ENCODE peak calls at places on chromosomes 13 and 19, in seven cellular contexts. One of them, this sample, is unnamed.

GRCh38 chr19:10646781-10647180 is 7.4 kb upstream of the ILF3 start:
- DNase-seq in cardiac muscle cell: no peak
- DNase-seq in GM13977: no peak
- DNase-seq in type B pancreatic cell: no peak
- DNase-seq in heart right ventricle: no peak
- DNase-seq in AG10803: no peak
- DNase-seq in BJ: no peak
- DNase-seq in this sample: no peak

GRCh38 chr19:55385749-55386514 is at the start of gene RPL28:
- DNase-seq in type B pancreatic cell: peak; percentile 98
- DNase-seq in AG10803: peak; percentile 96
- DNase-seq in BJ: peak; percentile 89
- DNase-seq in heart right ventricle: peak; percentile 97
- DNase-seq in GM13977: peak; percentile 98
- DNase-seq in cardiac muscle cell: peak; percentile 98
- DNase-seq in this sample: peak; percentile 98

GRCh38 chr13:20191902-20192469 is 752 bp downstream of the GJB2 start:
- DNase-seq in AG10803: no peak
- DNase-seq in heart right ventricle: no peak
- DNase-seq in type B pancreatic cell: no peak
- DNase-seq in GM13977: peak; percentile 49
- DNase-seq in cardiac muscle cell: no peak
- DNase-seq in BJ: no peak
- DNase-seq in this sample: no peak

GRCh38 chr19:48746120-48746519 is 589 bp downstream of the IZUMO1 start:
- DNase-seq in heart right ventricle: no peak
- DNase-seq in BJ: no peak
- DNase-seq in type B pancreatic cell: no peak
- DNase-seq in AG10803: no peak
- DNase-seq in GM13977: no peak
- DNase-seq in cardiac muscle cell: no peak
- DNase-seq in this sample: no peak

GRCh38 chr19:55454787-55455243 is 6.6 kb downstream of the ISOC2 start:
- DNase-seq in GM13977: peak; percentile 75
- DNase-seq in AG10803: peak; percentile 26
- DNase-seq in cardiac muscle cell: peak; percentile 54
- DNase-seq in heart right ventricle: peak; percentile 43
- DNase-seq in BJ: no peak
- DNase-seq in type B pancreatic cell: no peak
- DNase-seq in this sample: peak; percentile 38

GRCh38 chr13:98565726-98566577 is 11.0 kb downstream of the STK24 start:
- DNase-seq in heart right ventricle: peak; percentile 55
- DNase-seq in cardiac muscle cell: no peak
- DNase-seq in type B pancreatic cell: no peak
- DNase-seq in AG10803: no peak
- DNase-seq in GM13977: no peak
- DNase-seq in BJ: no peak
- DNase-seq in this sample: peak; percentile 65

GRCh38 chr19:6838062-6838655 is 49.2 kb upstream of the ADGRE1 start:
- DNase-seq in type B pancreatic cell: no peak
- DNase-seq in GM13977: no peak
- DNase-seq in BJ: no peak
- DNase-seq in AG10803: no peak
- DNase-seq in heart right ventricle: no peak
- DNase-seq in cardiac muscle cell: no peak
- DNase-seq in this sample: no peak

GRCh38 chr13:29886446-29886845 is 36.0 kb upstream of the UBL3 start:
- DNase-seq in cardiac muscle cell: no peak
- DNase-seq in type B pancreatic cell: no peak
- DNase-seq in AG10803: no peak
- DNase-seq in heart right ventricle: no peak
- DNase-seq in BJ: no peak
- DNase-seq in GM13977: no peak
- DNase-seq in this sample: no peak

GRCh38 chr19:2164020-2164988 is 571 bp downstream of the DOT1L start:
- DNase-seq in cardiac muscle cell: peak; percentile 48
- DNase-seq in AG10803: no peak
- DNase-seq in type B pancreatic cell: no peak
- DNase-seq in heart right ventricle: no peak
- DNase-seq in GM13977: no peak
- DNase-seq in BJ: no peak
- DNase-seq in this sample: no peak

GRCh38 chr19:50851620-50852019 is 3.1 kb upstream of the KLK3 start:
- DNase-seq in cardiac muscle cell: no peak
- DNase-seq in type B pancreatic cell: no peak
- DNase-seq in AG10803: no peak
- DNase-seq in GM13977: no peak
- DNase-seq in heart right ventricle: no peak
- DNase-seq in BJ: no peak
- DNase-seq in this sample: no peak

GRCh38 chr13:22278336-22278929 is 607.6 kb downstream of the FGF9 start:
- DNase-seq in GM13977: peak; percentile 33
- DNase-seq in BJ: no peak
- DNase-seq in cardiac muscle cell: peak; percentile 57
- DNase-seq in AG10803: peak; percentile 42
- DNase-seq in heart right ventricle: peak; percentile 17
- DNase-seq in type B pancreatic cell: no peak
- DNase-seq in this sample: peak; percentile 80
- TF ChIP-seq CTCF in GM13977: peak; percentile 63
- TF ChIP-seq CTCF in BJ: peak; percentile 37
- TF ChIP-seq CTCF in cardiac muscle cell: peak; percentile 5
- TF ChIP-seq CTCF in AG10803: peak; percentile 57
- TF ChIP-seq CTCF in heart right ventricle: peak; percentile 37
- TF ChIP-seq CTCF in type B pancreatic cell: peak; percentile 72
- TF ChIP-seq CTCF in this sample: peak; percentile 36

DNA sequence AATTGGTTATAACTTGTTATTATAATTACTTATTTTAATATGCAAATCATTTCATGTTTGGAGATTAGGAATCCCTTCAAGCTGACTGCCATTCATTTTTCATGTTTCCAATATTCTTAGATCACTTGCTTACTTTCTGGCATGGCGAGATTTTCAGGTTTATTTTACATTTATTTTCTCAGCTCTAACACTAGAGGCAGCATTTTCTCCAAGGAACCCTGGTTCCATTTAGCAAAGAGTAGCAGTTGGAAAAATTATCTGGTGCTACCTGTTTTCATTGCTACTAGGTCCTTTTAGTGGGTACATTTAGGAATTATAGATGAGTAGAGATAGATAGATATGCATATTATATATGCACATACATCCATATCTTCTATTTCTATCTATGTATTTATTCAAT is 90.9 kb upstream of the TRPC4 start:
- DNase-seq in heart right ventricle: no peak
- DNase-seq in BJ: no peak
- DNase-seq in type B pancreatic cell: no peak
- DNase-seq in cardiac muscle cell: no peak
- DNase-seq in AG10803: no peak
- DNase-seq in GM13977: no peak
- DNase-seq in this sample: no peak
- TF ChIP-seq CTCF in heart right ventricle: no peak
- TF ChIP-seq CTCF in BJ: peak; percentile 29
- TF ChIP-seq CTCF in type B pancreatic cell: peak; percentile 58
- TF ChIP-seq CTCF in cardiac muscle cell: peak; percentile 31
- TF ChIP-seq CTCF in AG10803: peak; percentile 40
- TF ChIP-seq CTCF in GM13977: no peak
- TF ChIP-seq CTCF in this sample: no peak

GRCh38 chr13:52845766-52846566 is 2.5 kb downstream of the PCDH8 start:
- DNase-seq in GM13977: peak; percentile 73
- DNase-seq in type B pancreatic cell: peak; percentile 78
- DNase-seq in AG10803: no peak
- DNase-seq in heart right ventricle: peak; percentile 21
- DNase-seq in cardiac muscle cell: peak; percentile 36
- DNase-seq in BJ: no peak
- DNase-seq in this sample: peak; percentile 12

GRCh38 chr13:52845334-52845761 is 3.1 kb downstream of the PCDH8 start:
- DNase-seq in cardiac muscle cell: peak; percentile 47
- DNase-seq in type B pancreatic cell: no peak
- DNase-seq in BJ: no peak
- DNase-seq in AG10803: no peak
- DNase-seq in heart right ventricle: no peak
- DNase-seq in GM13977: peak; percentile 38
- DNase-seq in this sample: no peak

GRCh38 chr13:52847322-52847681 is 1.1 kb downstream of the PCDH8 start:
- DNase-seq in GM13977: no peak
- DNase-seq in heart right ventricle: no peak
- DNase-seq in cardiac muscle cell: no peak
- DNase-seq in BJ: no peak
- DNase-seq in AG10803: no peak
- DNase-seq in type B pancreatic cell: no peak
- DNase-seq in this sample: no peak

GRCh38 chr13:52847682-52848432 is 583 bp downstream of the PCDH8 start:
- DNase-seq in heart right ventricle: no peak
- DNase-seq in AG10803: no peak
- DNase-seq in type B pancreatic cell: no peak
- DNase-seq in GM13977: peak; percentile 31
- DNase-seq in cardiac muscle cell: no peak
- DNase-seq in BJ: no peak
- DNase-seq in this sample: no peak

DNA sequence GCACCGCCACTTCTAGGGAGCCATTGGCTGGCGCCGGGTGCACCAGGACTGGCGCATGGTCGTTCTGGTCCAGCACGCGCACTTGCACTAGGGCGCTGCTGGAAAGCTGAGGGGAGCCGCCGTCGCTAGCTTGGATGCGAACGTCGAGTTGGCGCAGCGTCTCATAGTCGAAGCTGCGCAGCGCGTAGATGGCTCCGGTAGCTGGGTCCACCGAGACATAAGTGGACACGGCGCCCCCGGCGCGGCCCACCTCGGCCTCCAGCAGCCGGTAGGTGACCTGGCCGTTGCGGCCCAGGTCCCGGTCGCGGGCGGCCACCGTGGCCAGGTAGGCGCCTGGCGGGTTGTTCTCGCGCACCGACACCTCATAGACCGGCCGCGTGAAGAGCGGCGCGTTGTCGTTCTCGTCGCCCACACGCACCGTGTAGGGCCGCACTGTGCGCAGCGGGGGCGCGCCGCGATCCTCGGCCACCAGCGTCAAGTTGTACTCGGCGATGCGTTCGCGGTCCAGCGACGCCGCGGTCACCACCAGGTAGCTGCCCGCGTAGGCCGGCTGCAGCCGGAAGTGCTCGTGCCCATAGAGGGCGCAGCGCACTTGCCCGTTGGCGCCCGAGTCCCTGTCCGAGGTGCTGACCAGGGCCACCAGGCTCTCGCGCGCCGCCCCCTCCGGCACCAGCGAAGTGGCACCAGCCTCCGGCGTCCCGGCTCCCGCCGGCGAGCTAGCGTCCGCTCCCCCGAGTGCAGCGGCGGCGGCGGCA is 1.7 kb downstream of the PCDH8 start:
- DNase-seq in GM13977: peak; percentile 59
- DNase-seq in BJ: no peak
- DNase-seq in type B pancreatic cell: peak; percentile 87
- DNase-seq in AG10803: peak; percentile 9
- DNase-seq in cardiac muscle cell: peak; percentile 90
- DNase-seq in heart right ventricle: peak; percentile 62
- DNase-seq in this sample: no peak
- TF ChIP-seq CTCF in GM13977: no peak
- TF ChIP-seq CTCF in BJ: peak; percentile 43
- TF ChIP-seq CTCF in type B pancreatic cell: peak; percentile 70
- TF ChIP-seq CTCF in AG10803: peak; percentile 16
- TF ChIP-seq CTCF in cardiac muscle cell: peak; percentile 52
- TF ChIP-seq CTCF in heart right ventricle: peak; percentile 39
- TF ChIP-seq CTCF in this sample: no peak

GRCh38 chr19:34343751-34344150 is 21.2 kb upstream of the GPI start:
- DNase-seq in heart right ventricle: no peak
- DNase-seq in BJ: no peak
- DNase-seq in GM13977: no peak
- DNase-seq in AG10803: no peak
- DNase-seq in cardiac muscle cell: no peak
- DNase-seq in type B pancreatic cell: no peak
- DNase-seq in this sample: no peak

GRCh38 chr19:34347561-34348165 is 17.3 kb upstream of the GPI start:
- DNase-seq in cardiac muscle cell: no peak
- DNase-seq in heart right ventricle: no peak
- DNase-seq in GM13977: no peak
- DNase-seq in type B pancreatic cell: no peak
- DNase-seq in AG10803: no peak
- DNase-seq in BJ: no peak
- DNase-seq in this sample: no peak

GRCh38 chr19:34341935-34342680 is 22.9 kb upstream of the GPI start:
- DNase-seq in heart right ventricle: no peak
- DNase-seq in GM13977: no peak
- DNase-seq in BJ: no peak
- DNase-seq in AG10803: no peak
- DNase-seq in cardiac muscle cell: no peak
- DNase-seq in type B pancreatic cell: no peak
- DNase-seq in this sample: no peak

GRCh38 chr19:34348899-34349487 is 16.0 kb upstream of the GPI start:
- DNase-seq in GM13977: no peak
- DNase-seq in BJ: no peak
- DNase-seq in cardiac muscle cell: no peak
- DNase-seq in AG10803: no peak
- DNase-seq in type B pancreatic cell: no peak
- DNase-seq in heart right ventricle: no peak
- DNase-seq in this sample: no peak

DNA sequence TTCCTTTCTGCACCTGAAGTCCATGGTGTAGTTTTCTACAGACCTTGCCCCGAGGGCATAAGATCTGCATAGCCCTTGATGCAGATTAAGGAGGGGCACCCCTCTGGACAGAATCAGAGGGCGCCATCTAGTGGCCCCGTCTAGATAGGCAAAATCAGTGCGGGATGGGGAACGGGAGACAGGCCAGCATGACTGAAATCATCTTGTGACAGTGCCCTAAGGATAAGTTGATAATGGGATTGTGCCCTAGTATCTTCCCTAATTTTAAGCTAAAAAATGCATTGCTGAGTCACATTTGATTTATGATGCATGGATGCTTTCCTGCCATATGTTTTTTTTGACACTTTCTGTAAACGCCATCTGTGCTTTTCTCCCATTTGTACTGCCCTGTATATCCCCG is 19.1 kb upstream of the GPI start:
- DNase-seq in type B pancreatic cell: no peak
- DNase-seq in heart right ventricle: peak; percentile 54
- DNase-seq in BJ: no peak
- DNase-seq in GM13977: peak; percentile 81
- DNase-seq in cardiac muscle cell: peak; percentile 68
- DNase-seq in AG10803: peak; percentile 58
- DNase-seq in this sample: peak; percentile 77
- TF ChIP-seq CTCF in type B pancreatic cell: peak; percentile 85
- TF ChIP-seq CTCF in heart right ventricle: peak; percentile 75
- TF ChIP-seq CTCF in BJ: peak; percentile 89
- TF ChIP-seq CTCF in GM13977: peak; percentile 76
- TF ChIP-seq CTCF in cardiac muscle cell: peak; percentile 91
- TF ChIP-seq CTCF in AG10803: peak; percentile 91
- TF ChIP-seq CTCF in this sample: peak; percentile 73

GRCh38 chr13:32176696-32177095 is 138.5 kb downstream of the ZAR1L start:
- DNase-seq in AG10803: no peak
- DNase-seq in heart right ventricle: no peak
- DNase-seq in type B pancreatic cell: no peak
- DNase-seq in BJ: no peak
- DNase-seq in GM13977: no peak
- DNase-seq in cardiac muscle cell: no peak
- DNase-seq in this sample: no peak
- TF ChIP-seq CTCF in AG10803: no peak
- TF ChIP-seq CTCF in heart right ventricle: no peak
- TF ChIP-seq CTCF in type B pancreatic cell: no peak
- TF ChIP-seq CTCF in BJ: no peak
- TF ChIP-seq CTCF in GM13977: no peak
- TF ChIP-seq CTCF in cardiac muscle cell: no peak
- TF ChIP-seq CTCF in this sample: no peak